ENCODE peak calls at places on chromosomes 3 and 15, in four cellular contexts. V is K562, W is GM12878, P is H1. A is an unnamed sample.

GRCh38 chr15:60003243-60004018 is 680 bp upstream of the FOXB1 start:
- DNase-seq in W (no peak), V (no peak), P (no peak), A (peak)

GRCh38 chr15:47185222-47185800 is 532.0 kb upstream of the SEMA6D start:
- DNase-seq in P (no peak), W (no peak), V (no peak), A (no peak)

GRCh38 chr15:70319466-70319865 is 221.7 kb upstream of the TLE3 start:
- DNase-seq in W (peak), P (no peak), V (no peak), A (no peak)

GRCh38 chr3:71543371-71544016 is 40.0 kb downstream of the FOXP1 start:
- DNase-seq in V (no peak), W (no peak), P (no peak), A (peak)

GRCh38 chr3:141941093-141941492 is 64.7 kb downstream of the ATP1B3 start:
- DNase-seq in W (no peak), P (no peak), V (no peak), A (peak)

GRCh38 chr15:43509002-43509922 is 8.1 kb upstream of the MAP1A start:
- DNase-seq in W (no peak), V (peak), P (no peak), A (peak)

GRCh38 chr15:79378394-79379158 is 53.6 kb upstream of the MINAR1 start:
- DNase-seq in P (no peak), W (no peak), V (peak), A (no peak)

GRCh38 chr3:9552252-9552999 is 1.2 kb downstream of the LHFPL4 start:
- DNase-seq in W (no peak), P (peak), V (peak), A (peak)

GRCh38 chr3:87732294-87732693 is 326.5 kb downstream of the CGGBP1 start:
- DNase-seq in W (no peak), P (no peak), V (no peak), A (no peak)

GRCh38 chr15:68719676-68720075 is 101.0 kb downstream of the ANP32A start:
- DNase-seq in P (no peak), W (no peak), V (no peak), A (no peak)

GRCh38 chr3:122957707-122958210 is 69.8 kb downstream of the SEMA5B start:
- DNase-seq in V (no peak), P (no peak), W (no peak), A (no peak)

GRCh38 chr3:46049093-46049492 is 21.8 kb upstream of the XCR1 start:
- DNase-seq in V (no peak), P (no peak), W (no peak), A (no peak)

GRCh38 chr3:21174461-21174860 is 576.5 kb downstream of the ZNF385D start:
- DNase-seq in P (no peak), W (no peak), V (no peak), A (no peak)

GRCh38 chr3:198028718-198029117 is 68.7 kb downstream of the LMLN start:
- DNase-seq in P (no peak), W (no peak), V (peak), A (no peak)

GRCh38 chr15:64006642-64007041 is 39.6 kb downstream of the DAPK2 start:
- DNase-seq in W (no peak), V (no peak), P (no peak), A (no peak)

GRCh38 chr3:187960820-187961219 is 193.1 kb upstream of the LPP start:
- DNase-seq in V (no peak), P (no peak), W (no peak), A (no peak)

GRCh38 chr3:135792174-135792573 is 173.4 kb upstream of the PPP2R3A start:
- DNase-seq in V (peak), P (no peak), W (no peak), A (no peak)

GRCh38 chr3:178393833-178394232 is 142.4 kb upstream of the KCNMB2 start:
- DNase-seq in W (no peak), V (no peak), P (no peak), A (no peak)

GRCh38 chr15:28945626-28946215 is 59.9 kb downstream of the APBA2 start:
- DNase-seq in W (no peak), V (no peak), P (no peak), A (no peak)

GRCh38 chr15:28947241-28947674 is 61.5 kb downstream of the APBA2 start:
- DNase-seq in W (no peak), V (no peak), P (no peak), A (no peak)

GRCh38 chr15:28944696-28945300 is 59.0 kb downstream of the APBA2 start:
- DNase-seq in P (no peak), W (no peak), V (no peak), A (no peak)

GRCh38 chr15:28950916-28951315 is 65.1 kb downstream of the APBA2 start:
- DNase-seq in V (no peak), W (no peak), P (no peak), A (no peak)

DNA sequence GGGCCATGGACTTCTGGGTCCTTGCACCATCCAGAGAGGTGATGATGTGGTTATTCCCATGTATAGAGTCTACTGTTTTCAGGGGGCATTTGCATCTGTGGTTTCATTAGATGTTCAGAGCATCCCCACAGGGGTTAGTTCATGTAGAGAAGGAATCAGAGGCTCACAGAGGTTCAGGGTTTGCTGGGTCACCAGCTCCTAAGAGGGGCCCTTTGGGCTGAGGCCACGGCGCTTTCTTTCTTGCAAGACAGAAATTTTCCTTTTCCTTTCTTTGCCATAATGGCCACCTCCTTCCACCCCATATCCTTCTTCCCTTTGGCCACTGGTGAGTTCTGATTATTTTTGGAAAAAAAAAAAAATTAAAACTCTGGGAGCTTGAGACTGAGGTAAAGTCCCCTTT is 62.3 kb downstream of the APBA2 start:
- DNase-seq in P (no peak), V (no peak), W (no peak), A (no peak)
- TF ChIP-seq TAF1 in P (no peak), V (no peak), W (no peak), A (no peak)

DNA sequence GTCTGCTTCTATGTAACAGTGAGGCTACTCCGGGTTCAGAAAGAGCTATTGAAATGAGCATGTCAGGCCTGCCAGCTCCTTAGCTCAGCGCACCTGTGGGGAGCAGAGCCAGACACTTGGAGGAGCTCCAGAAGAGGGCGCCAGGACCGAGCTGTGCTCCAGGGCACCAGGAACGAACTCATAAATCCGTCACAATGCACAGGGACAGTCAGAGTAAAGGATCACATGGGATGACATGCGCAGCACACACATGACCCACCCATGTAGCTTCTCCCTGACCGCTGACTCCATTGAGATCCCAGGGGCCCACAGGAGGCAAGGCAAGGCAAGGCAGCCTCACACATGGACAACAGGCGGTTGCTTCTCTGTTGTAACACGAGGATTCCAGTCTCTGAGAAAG is 26.0 kb upstream of the GNB5 start:
- DNase-seq in V (peak), W (no peak), P (peak), A (no peak)
- TF ChIP-seq NRF1 in V (peak), W (no peak), P (no peak), A (no peak)

DNA sequence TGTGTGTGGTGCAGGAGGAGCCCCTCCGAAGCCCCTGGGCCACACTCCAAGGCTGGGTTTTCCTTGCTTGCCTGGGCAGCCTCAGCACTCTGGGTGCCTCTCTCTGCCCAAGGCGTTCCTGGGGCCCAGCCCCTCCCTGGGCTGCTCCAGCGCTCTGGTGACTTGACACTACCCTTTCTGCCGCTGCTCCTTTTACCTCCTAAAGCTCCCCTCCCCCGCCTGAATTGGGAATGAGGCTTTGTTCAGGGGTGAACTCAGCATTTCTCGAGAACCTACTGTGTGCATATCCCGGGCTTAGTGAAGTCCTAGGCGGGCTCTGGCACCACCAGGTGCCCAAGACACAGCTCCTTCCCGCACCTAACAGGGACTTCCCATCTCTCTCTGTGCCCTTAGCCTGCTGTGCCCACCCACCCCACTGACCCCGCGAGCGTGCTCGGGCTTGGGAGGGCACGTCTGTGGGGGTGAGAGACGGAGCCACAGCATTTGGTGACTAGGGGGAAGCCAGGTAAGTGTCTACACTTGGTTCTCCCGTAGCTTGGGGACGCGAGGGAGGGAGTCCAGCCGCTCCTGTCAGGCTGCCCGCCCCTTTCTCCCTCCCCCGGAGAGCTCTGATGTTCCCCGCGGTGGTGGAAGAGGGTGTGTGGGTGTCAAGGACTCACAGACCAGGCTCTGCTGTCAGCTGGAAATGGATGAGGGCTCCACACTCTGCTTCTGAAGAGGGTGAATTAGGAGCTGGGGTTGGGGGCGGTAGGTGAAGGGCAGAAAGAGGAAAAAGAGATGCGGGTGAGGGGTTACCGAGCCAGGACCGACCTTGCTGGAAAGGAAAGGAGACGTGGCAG is 1.1 kb upstream of the BAHD1 start:
- DNase-seq in V (peak), W (no peak), P (peak), A (peak)
- TF ChIP-seq RFX5 in V (no peak), W (no peak), P (no peak), A (no peak)

DNA sequence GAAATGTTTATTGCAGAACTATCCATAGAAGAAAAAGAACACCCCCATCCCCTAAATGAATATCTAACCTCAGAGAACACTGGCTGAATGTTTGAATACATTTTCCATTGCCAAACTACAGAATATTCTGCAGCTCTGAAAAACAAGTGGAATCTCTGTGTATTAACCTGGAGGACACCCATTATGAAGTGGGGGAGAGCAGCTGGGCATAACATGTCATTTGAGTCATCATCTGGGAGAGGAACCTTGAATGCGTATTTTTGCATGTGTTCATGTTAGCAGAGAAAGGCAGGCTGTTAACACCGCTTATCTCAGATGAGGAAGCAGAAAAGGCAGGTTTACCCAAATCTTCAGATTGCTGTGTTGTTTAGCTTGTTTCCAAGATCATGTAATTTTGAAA is 31.5 kb downstream of the ESYT3 start:
- DNase-seq in P (no peak), W (no peak), V (no peak), A (no peak)
- TF ChIP-seq TAF1 in P (no peak), W (no peak), V (no peak), A (no peak)